ENCODE peak calls at places on chromosomes 6 and 20, in six cellular contexts. K is choroid plexus epithelial cell; O is endothelial cell; T is GM04504; V is activated T-helper 9 cell treated with anti-CD3 and anti-CD28 coated beads, Interleukin-2, amount 50 U/mL, for 16 hours; U is foreskin fibroblast. N is an unnamed sample.

GRCh38 chr6:130098317-130098716 is 79.9 kb downstream of the L3MBTL3 start:
- DNase-seq in U (no peak), O (no peak), K (no peak), V (no peak), T (no peak), N (no peak)

GRCh38 chr6:46998436-46999017 is 43.6 kb downstream of the ADGRF1 start:
- DNase-seq in O (no peak), T (no peak), V (no peak), K (peak), U (no peak), N (no peak)

GRCh38 chr20:6868864-6869263 is 101.4 kb downstream of the BMP2 start:
- DNase-seq in T (no peak), K (no peak), O (no peak), V (no peak), U (no peak), N (no peak)

GRCh38 chr6:13012977-13013680 is 296.6 kb downstream of the PHACTR1 start:
- DNase-seq in U (no peak), V (no peak), K (peak), T (no peak), O (peak), N (peak)

GRCh38 chr6:127547215-127547614 is 28.1 kb upstream of the MTCL3 start:
- DNase-seq in U (no peak), V (no peak), O (peak), K (peak), T (no peak), N (no peak)

GRCh38 chr20:51388227-51388626 is 154.3 kb downstream of the NFATC2 start:
- DNase-seq in K (no peak), U (no peak), O (no peak), V (no peak), T (no peak), N (no peak)

GRCh38 chr6:81981812-81982211 is 229.3 kb upstream of the TENT5A start:
- DNase-seq in V (no peak), O (no peak), U (peak), K (peak), T (no peak), N (no peak)

GRCh38 chr20:36370991-36371390 is 64.9 kb downstream of the DLGAP4 start:
- DNase-seq in O (no peak), T (no peak), V (no peak), K (no peak), U (no peak), N (no peak)

GRCh38 chr20:10558635-10559187 is 115.1 kb downstream of the JAG1 start:
- DNase-seq in K (peak), V (no peak), U (peak), T (peak), O (no peak), N (no peak)

GRCh38 chr20:53896041-53896440 is 174.4 kb downstream of the BCAS1 start:
- DNase-seq in T (no peak), U (no peak), O (no peak), V (no peak), K (no peak), N (no peak)

GRCh38 chr20:12638633-12639360 is 370.0 kb upstream of the SPTLC3 start:
- DNase-seq in T (no peak), U (no peak), O (no peak), K (no peak), V (no peak), N (no peak)

N was measured in iPS DF 6.9.